ENCODE peak calls at places on chromosomes 7 and 10, in nine cellular contexts. One of them, this sample, is unnamed.

GRCh38 chr10:27072436-27073114 is 27.7 kb downstream of the ANKRD26 start:
- DNase-seq in astrocyte of the spinal cord: no peak
- DNase-seq in fibroblast of mammary gland: peak; percentile 4
- DNase-seq in sigmoid colon: no peak
- DNase-seq in mucosa of descending colon: no peak
- DNase-seq in NB4: peak; percentile 4
- DNase-seq in AG09319: no peak
- DNase-seq in CD8-positive, alpha-beta T cell: no peak
- DNase-seq in ovary: no peak
- DNase-seq in this sample: no peak

GRCh38 chr7:108875139-108875538 is 305.5 kb downstream of the DNAJB9 start:
- DNase-seq in astrocyte of the spinal cord: peak; percentile 28
- DNase-seq in mucosa of descending colon: no peak
- DNase-seq in AG09319: no peak
- DNase-seq in sigmoid colon: no peak
- DNase-seq in ovary: no peak
- DNase-seq in CD8-positive, alpha-beta T cell: no peak
- DNase-seq in NB4: peak; percentile 48
- DNase-seq in fibroblast of mammary gland: peak; percentile 15
- DNase-seq in this sample: peak; percentile 59

GRCh38 chr10:71741671-71742070 is 22.1 kb upstream of the C10orf105 start:
- DNase-seq in AG09319: no peak
- DNase-seq in astrocyte of the spinal cord: no peak
- DNase-seq in fibroblast of mammary gland: no peak
- DNase-seq in CD8-positive, alpha-beta T cell: no peak
- DNase-seq in sigmoid colon: no peak
- DNase-seq in mucosa of descending colon: no peak
- DNase-seq in NB4: no peak
- DNase-seq in ovary: no peak
- DNase-seq in this sample: no peak

GRCh38 chr7:109343662-109344061 is 774.0 kb downstream of the DNAJB9 start:
- DNase-seq in CD8-positive, alpha-beta T cell: no peak
- DNase-seq in NB4: no peak
- DNase-seq in fibroblast of mammary gland: peak; percentile 12
- DNase-seq in mucosa of descending colon: no peak
- DNase-seq in astrocyte of the spinal cord: peak; percentile 1
- DNase-seq in sigmoid colon: no peak
- DNase-seq in ovary: no peak
- DNase-seq in AG09319: no peak
- DNase-seq in this sample: no peak

GRCh38 chr7:101162551-101163280 is 2.7 kb downstream of the VGF start:
- DNase-seq in fibroblast of mammary gland: peak; percentile 57
- DNase-seq in mucosa of descending colon: peak; percentile 74
- DNase-seq in sigmoid colon: no peak
- DNase-seq in ovary: peak; percentile 27
- DNase-seq in astrocyte of the spinal cord: peak; percentile 34
- DNase-seq in NB4: peak; percentile 88
- DNase-seq in CD8-positive, alpha-beta T cell: no peak
- DNase-seq in AG09319: no peak
- DNase-seq in this sample: peak; percentile 79

GRCh38 chr7:100048680-100049079 is 894 bp upstream of the ZSCAN21 start:
- DNase-seq in AG09319: no peak
- DNase-seq in fibroblast of mammary gland: no peak
- DNase-seq in NB4: no peak
- DNase-seq in ovary: no peak
- DNase-seq in astrocyte of the spinal cord: no peak
- DNase-seq in mucosa of descending colon: no peak
- DNase-seq in sigmoid colon: no peak
- DNase-seq in CD8-positive, alpha-beta T cell: no peak
- DNase-seq in this sample: no peak

GRCh38 chr7:129144834-129145668 is 544 bp downstream of the TSPAN33 start:
- DNase-seq in AG09319: no peak
- DNase-seq in astrocyte of the spinal cord: no peak
- DNase-seq in mucosa of descending colon: peak; percentile 53
- DNase-seq in sigmoid colon: no peak
- DNase-seq in NB4: no peak
- DNase-seq in CD8-positive, alpha-beta T cell: peak; percentile 51
- DNase-seq in ovary: no peak
- DNase-seq in fibroblast of mammary gland: no peak
- DNase-seq in this sample: peak; percentile 37

GRCh38 chr7:100632951-100633717 is 8.2 kb downstream of the TFR2 start:
- DNase-seq in AG09319: no peak
- DNase-seq in NB4: peak; percentile 66
- DNase-seq in fibroblast of mammary gland: peak; percentile 24
- DNase-seq in astrocyte of the spinal cord: peak; percentile 5
- DNase-seq in sigmoid colon: peak; percentile 70
- DNase-seq in mucosa of descending colon: peak; percentile 77
- DNase-seq in CD8-positive, alpha-beta T cell: peak; percentile 60
- DNase-seq in ovary: no peak
- DNase-seq in this sample: peak; percentile 87

GRCh38 chr10:124205432-124205831 is 112.0 kb upstream of the CHST15 start:
- DNase-seq in astrocyte of the spinal cord: no peak
- DNase-seq in fibroblast of mammary gland: no peak
- DNase-seq in AG09319: no peak
- DNase-seq in ovary: no peak
- DNase-seq in mucosa of descending colon: no peak
- DNase-seq in sigmoid colon: no peak
- DNase-seq in NB4: no peak
- DNase-seq in CD8-positive, alpha-beta T cell: no peak
- DNase-seq in this sample: no peak

GRCh38 chr10:59817806-59818205 is 64.6 kb upstream of the MRLN start:
- DNase-seq in ovary: no peak
- DNase-seq in fibroblast of mammary gland: peak; percentile 41
- DNase-seq in AG09319: no peak
- DNase-seq in mucosa of descending colon: no peak
- DNase-seq in astrocyte of the spinal cord: peak; percentile 51
- DNase-seq in sigmoid colon: no peak
- DNase-seq in NB4: no peak
- DNase-seq in CD8-positive, alpha-beta T cell: no peak
- DNase-seq in this sample: no peak

GRCh38 chr10:119776536-119776935 is 50.7 kb downstream of the INPP5F start:
- DNase-seq in sigmoid colon: no peak
- DNase-seq in fibroblast of mammary gland: peak; percentile 52
- DNase-seq in AG09319: no peak
- DNase-seq in CD8-positive, alpha-beta T cell: no peak
- DNase-seq in mucosa of descending colon: no peak
- DNase-seq in NB4: no peak
- DNase-seq in ovary: no peak
- DNase-seq in astrocyte of the spinal cord: no peak
- DNase-seq in this sample: no peak

GRCh38 chr10:3486346-3487065 is 298.5 kb downstream of the KLF6 start:
- DNase-seq in AG09319: no peak
- DNase-seq in mucosa of descending colon: peak; percentile 90
- DNase-seq in sigmoid colon: no peak
- DNase-seq in CD8-positive, alpha-beta T cell: no peak
- DNase-seq in ovary: no peak
- DNase-seq in NB4: no peak
- DNase-seq in astrocyte of the spinal cord: peak; percentile 53
- DNase-seq in fibroblast of mammary gland: peak; percentile 36
- DNase-seq in this sample: no peak

GRCh38 chr7:93142127-93142526 is 6.1 kb downstream of the SAMD9L start:
- DNase-seq in CD8-positive, alpha-beta T cell: no peak
- DNase-seq in AG09319: no peak
- DNase-seq in fibroblast of mammary gland: peak; percentile 4
- DNase-seq in ovary: no peak
- DNase-seq in astrocyte of the spinal cord: no peak
- DNase-seq in mucosa of descending colon: no peak
- DNase-seq in sigmoid colon: no peak
- DNase-seq in NB4: no peak
- DNase-seq in this sample: no peak

GRCh38 chr10:119849031-119849789 is 23.4 kb downstream of the MCMBP start:
- DNase-seq in mucosa of descending colon: no peak
- DNase-seq in sigmoid colon: no peak
- DNase-seq in fibroblast of mammary gland: no peak
- DNase-seq in NB4: no peak
- DNase-seq in AG09319: no peak
- DNase-seq in ovary: no peak
- DNase-seq in CD8-positive, alpha-beta T cell: no peak
- DNase-seq in astrocyte of the spinal cord: peak; percentile 78
- DNase-seq in this sample: no peak

GRCh38 chr7:30840176-30841024 is 69.2 kb downstream of the MINDY4 start:
- DNase-seq in sigmoid colon: no peak
- DNase-seq in ovary: no peak
- DNase-seq in CD8-positive, alpha-beta T cell: no peak
- DNase-seq in AG09319: no peak
- DNase-seq in fibroblast of mammary gland: no peak
- DNase-seq in mucosa of descending colon: no peak
- DNase-seq in astrocyte of the spinal cord: no peak
- DNase-seq in NB4: no peak
- DNase-seq in this sample: no peak

GRCh38 chr7:149791411-149792219 is 18.2 kb upstream of the ZNF467 start:
- DNase-seq in mucosa of descending colon: no peak
- DNase-seq in AG09319: no peak
- DNase-seq in sigmoid colon: no peak
- DNase-seq in ovary: no peak
- DNase-seq in CD8-positive, alpha-beta T cell: no peak
- DNase-seq in fibroblast of mammary gland: no peak
- DNase-seq in NB4: no peak
- DNase-seq in astrocyte of the spinal cord: no peak
- DNase-seq in this sample: no peak

GRCh38 chr7:19557726-19558470 is 150.9 kb downstream of the POLR1F start:
- DNase-seq in AG09319: no peak
- DNase-seq in CD8-positive, alpha-beta T cell: no peak
- DNase-seq in astrocyte of the spinal cord: no peak
- DNase-seq in mucosa of descending colon: no peak
- DNase-seq in fibroblast of mammary gland: peak; percentile 84
- DNase-seq in ovary: no peak
- DNase-seq in sigmoid colon: no peak
- DNase-seq in NB4: no peak
- DNase-seq in this sample: no peak

GRCh38 chr10:85696893-85697292 is 669.7 kb downstream of the GRID1 start:
- DNase-seq in ovary: no peak
- DNase-seq in mucosa of descending colon: no peak
- DNase-seq in AG09319: no peak
- DNase-seq in NB4: no peak
- DNase-seq in CD8-positive, alpha-beta T cell: no peak
- DNase-seq in astrocyte of the spinal cord: no peak
- DNase-seq in fibroblast of mammary gland: no peak
- DNase-seq in sigmoid colon: no peak
- DNase-seq in this sample: no peak

GRCh38 chr10:100562008-100562672 is 26.4 kb downstream of the HIF1AN start:
- DNase-seq in mucosa of descending colon: peak; percentile 75
- DNase-seq in NB4: peak; percentile 74
- DNase-seq in sigmoid colon: peak; percentile 67
- DNase-seq in astrocyte of the spinal cord: peak; percentile 53
- DNase-seq in ovary: peak; percentile 58
- DNase-seq in CD8-positive, alpha-beta T cell: peak; percentile 81
- DNase-seq in AG09319: no peak
- DNase-seq in fibroblast of mammary gland: peak; percentile 61
- DNase-seq in this sample: peak; percentile 14
- TF ChIP-seq CTCF in mucosa of descending colon: peak; percentile 97
- TF ChIP-seq CTCF in NB4: peak; percentile 54
- TF ChIP-seq CTCF in sigmoid colon: peak; percentile 54
- TF ChIP-seq CTCF in astrocyte of the spinal cord: peak; percentile 75
- TF ChIP-seq CTCF in ovary: peak; percentile 75
- TF ChIP-seq CTCF in CD8-positive, alpha-beta T cell: peak; percentile 98
- TF ChIP-seq CTCF in AG09319: peak; percentile 58
- TF ChIP-seq CTCF in fibroblast of mammary gland: peak; percentile 59
- TF ChIP-seq CTCF in this sample: peak; percentile 22

GRCh38 chr7:123966936-123967335 is 41.9 kb downstream of the SPAM1 start:
- DNase-seq in fibroblast of mammary gland: no peak
- DNase-seq in AG09319: no peak
- DNase-seq in CD8-positive, alpha-beta T cell: no peak
- DNase-seq in mucosa of descending colon: no peak
- DNase-seq in NB4: peak; percentile 69
- DNase-seq in sigmoid colon: no peak
- DNase-seq in astrocyte of the spinal cord: no peak
- DNase-seq in ovary: no peak
- DNase-seq in this sample: peak; percentile 23
- TF ChIP-seq CTCF in fibroblast of mammary gland: no peak
- TF ChIP-seq CTCF in AG09319: no peak
- TF ChIP-seq CTCF in CD8-positive, alpha-beta T cell: no peak
- TF ChIP-seq CTCF in mucosa of descending colon: no peak
- TF ChIP-seq CTCF in NB4: no peak
- TF ChIP-seq CTCF in sigmoid colon: no peak
- TF ChIP-seq CTCF in astrocyte of the spinal cord: no peak
- TF ChIP-seq CTCF in ovary: no peak
- TF ChIP-seq CTCF in this sample: no peak

DNA sequence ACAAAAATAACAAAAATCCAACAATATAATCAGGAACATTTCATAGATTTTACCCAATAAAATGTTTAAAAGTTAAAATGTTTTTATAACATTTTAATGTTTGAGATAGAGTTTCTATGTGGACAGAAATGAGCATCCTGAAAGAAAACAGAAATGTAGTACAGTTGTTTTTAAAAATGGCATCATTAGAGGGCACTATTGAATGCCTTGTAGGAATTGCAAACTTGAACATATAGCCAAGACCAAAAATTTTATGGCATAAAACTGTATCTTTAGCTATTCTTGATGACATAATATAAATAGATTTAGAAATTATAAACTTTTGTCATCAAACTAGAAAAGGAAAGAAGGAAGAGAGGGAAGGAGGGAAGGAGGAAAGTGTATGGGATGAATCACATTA is 1372.7 kb downstream of the GATA3 start:
- DNase-seq in mucosa of descending colon: no peak
- DNase-seq in NB4: no peak
- DNase-seq in sigmoid colon: no peak
- DNase-seq in CD8-positive, alpha-beta T cell: no peak
- DNase-seq in fibroblast of mammary gland: no peak
- DNase-seq in ovary: no peak
- DNase-seq in astrocyte of the spinal cord: no peak
- DNase-seq in AG09319: no peak
- DNase-seq in this sample: no peak
- TF ChIP-seq CTCF in mucosa of descending colon: no peak
- TF ChIP-seq CTCF in NB4: no peak
- TF ChIP-seq CTCF in sigmoid colon: no peak
- TF ChIP-seq CTCF in CD8-positive, alpha-beta T cell: no peak
- TF ChIP-seq CTCF in fibroblast of mammary gland: peak; percentile 6
- TF ChIP-seq CTCF in ovary: no peak
- TF ChIP-seq CTCF in astrocyte of the spinal cord: no peak
- TF ChIP-seq CTCF in AG09319: no peak
- TF ChIP-seq CTCF in this sample: no peak

GRCh38 chr7:6513541-6513940 is 37.7 kb downstream of the GRID2IP start:
- DNase-seq in CD8-positive, alpha-beta T cell: no peak
- DNase-seq in mucosa of descending colon: no peak
- DNase-seq in ovary: no peak
- DNase-seq in AG09319: no peak
- DNase-seq in sigmoid colon: no peak
- DNase-seq in astrocyte of the spinal cord: no peak
- DNase-seq in fibroblast of mammary gland: no peak
- DNase-seq in NB4: no peak
- DNase-seq in this sample: no peak

GRCh38 chr7:6516387-6516983 is 34.8 kb downstream of the GRID2IP start:
- DNase-seq in sigmoid colon: peak; percentile 92
- DNase-seq in AG09319: peak; percentile 63
- DNase-seq in astrocyte of the spinal cord: peak; percentile 78
- DNase-seq in NB4: peak; percentile 89
- DNase-seq in fibroblast of mammary gland: peak; percentile 84
- DNase-seq in mucosa of descending colon: peak; percentile 78
- DNase-seq in ovary: peak; percentile 78
- DNase-seq in CD8-positive, alpha-beta T cell: peak; percentile 60
- DNase-seq in this sample: peak; percentile 79

GRCh38 chr7:6508950-6509349 is 42.3 kb downstream of the GRID2IP start:
- DNase-seq in fibroblast of mammary gland: no peak
- DNase-seq in ovary: no peak
- DNase-seq in AG09319: no peak
- DNase-seq in astrocyte of the spinal cord: no peak
- DNase-seq in mucosa of descending colon: no peak
- DNase-seq in NB4: no peak
- DNase-seq in CD8-positive, alpha-beta T cell: no peak
- DNase-seq in sigmoid colon: no peak
- DNase-seq in this sample: no peak

GRCh38 chr7:6510476-6511133 is 40.7 kb downstream of the GRID2IP start:
- DNase-seq in ovary: no peak
- DNase-seq in astrocyte of the spinal cord: no peak
- DNase-seq in sigmoid colon: no peak
- DNase-seq in fibroblast of mammary gland: no peak
- DNase-seq in AG09319: no peak
- DNase-seq in NB4: no peak
- DNase-seq in mucosa of descending colon: no peak
- DNase-seq in CD8-positive, alpha-beta T cell: no peak
- DNase-seq in this sample: no peak

GRCh38 chr7:6512892-6513291 is 38.4 kb downstream of the GRID2IP start:
- DNase-seq in NB4: no peak
- DNase-seq in CD8-positive, alpha-beta T cell: no peak
- DNase-seq in astrocyte of the spinal cord: no peak
- DNase-seq in sigmoid colon: no peak
- DNase-seq in ovary: no peak
- DNase-seq in AG09319: no peak
- DNase-seq in fibroblast of mammary gland: no peak
- DNase-seq in mucosa of descending colon: no peak
- DNase-seq in this sample: no peak
- TF ChIP-seq CTCF in NB4: no peak
- TF ChIP-seq CTCF in CD8-positive, alpha-beta T cell: no peak
- TF ChIP-seq CTCF in astrocyte of the spinal cord: no peak
- TF ChIP-seq CTCF in sigmoid colon: no peak
- TF ChIP-seq CTCF in ovary: no peak
- TF ChIP-seq CTCF in AG09319: no peak
- TF ChIP-seq CTCF in fibroblast of mammary gland: no peak
- TF ChIP-seq CTCF in mucosa of descending colon: no peak
- TF ChIP-seq CTCF in this sample: no peak

This sample was measured in GM12865.